ENCODE peak calls at places on chromosomes 11 and 22, in seven cellular contexts. Y is lower lobe of right lung, U is HFFc6, C is HCT116, E is fibroblast of lung, F is H1, K is sigmoid colon. G is an unnamed sample.

GRCh38 chr22:30196141-30196866 is 50.3 kb downstream of the LIF start:
- DNase-seq in Y (peak; percentile 87), U (peak; percentile 99), C (peak; percentile 91), E (peak; percentile 100), F (peak; percentile 58), K (peak; percentile 92), G (peak; percentile 67)

GRCh38 chr22:23223566-23224317 is 43.4 kb downstream of the BCR start:
- DNase-seq in Y (peak; percentile 53), U (no peak), C (no peak), E (no peak), F (no peak), K (no peak), G (no peak)

GRCh38 chr22:42792909-42793847 is 63.9 kb downstream of the ARFGAP3 start:
- DNase-seq in Y (no peak), U (no peak), C (no peak), E (no peak), F (no peak), K (peak; percentile 66), G (no peak)

GRCh38 chr11:60129853-60130252 is 41.4 kb downstream of the MS4A2 start:
- DNase-seq in Y (no peak), U (no peak), C (no peak), E (no peak), F (no peak), K (no peak), G (no peak)

GRCh38 chr22:46734830-46735453 is 3.1 kb downstream of the CERK start:
- DNase-seq in Y (peak; percentile 79), U (no peak), C (no peak), E (no peak), F (no peak), K (no peak), G (peak; percentile 67)

GRCh38 chr11:16612801-16613400 is 125.5 kb upstream of the C11orf58 start:
- DNase-seq in Y (no peak), U (no peak), C (no peak), E (peak; percentile 35), F (no peak), K (no peak), G (no peak)

GRCh38 chr22:30947821-30948454 is 20.6 kb downstream of the MORC2 start:
- DNase-seq in Y (no peak), U (peak; percentile 58), C (peak; percentile 16), E (peak; percentile 79), F (no peak), K (no peak), G (peak; percentile 37)

GRCh38 chr11:36447947-36448346 is 62.1 kb downstream of the TRAF6 start:
- DNase-seq in Y (no peak), U (no peak), C (no peak), E (no peak), F (no peak), K (no peak), G (no peak)

GRCh38 chr22:36826262-36826661 is 9.4 kb upstream of the PVALB start:
- DNase-seq in Y (no peak), U (no peak), C (no peak), E (no peak), F (no peak), K (no peak), G (no peak)

GRCh38 chr22:49629586-49630447 is 197.9 kb downstream of the BRD1 start:
- DNase-seq in Y (peak; percentile 42), U (no peak), C (no peak), E (no peak), F (no peak), K (no peak), G (no peak)

GRCh38 chr22:36702832-36703210 is 731 bp downstream of the CACNG2 start:
- DNase-seq in Y (no peak), U (no peak), C (no peak), E (no peak), F (no peak), K (no peak), G (no peak)

GRCh38 chr22:46240917-46241316 is 9.2 kb downstream of the CDPF1 start:
- DNase-seq in Y (no peak), U (no peak), C (no peak), E (no peak), F (no peak), K (no peak), G (no peak)

GRCh38 chr11:6201486-6201885 is 2.5 kb downstream of the OR52W1 start:
- DNase-seq in Y (no peak), U (peak; percentile 47), C (no peak), E (peak; percentile 2), F (no peak), K (no peak), G (no peak)

GRCh38 chr11:73342633-73343032 is 33.6 kb upstream of the RELT start:
- DNase-seq in Y (no peak), U (no peak), C (no peak), E (no peak), F (no peak), K (no peak), G (no peak)

GRCh38 chr11:43515090-43515489 is 156.4 kb downstream of the TTC17 start:
- DNase-seq in Y (no peak), U (no peak), C (no peak), E (no peak), F (peak; percentile 63), K (no peak), G (peak; percentile 32)
- TF ChIP-seq CTCF in Y (no peak), U (peak; percentile 55), C (peak; percentile 42), E (no peak), F (peak; percentile 62), K (no peak), G (no peak)

DNA sequence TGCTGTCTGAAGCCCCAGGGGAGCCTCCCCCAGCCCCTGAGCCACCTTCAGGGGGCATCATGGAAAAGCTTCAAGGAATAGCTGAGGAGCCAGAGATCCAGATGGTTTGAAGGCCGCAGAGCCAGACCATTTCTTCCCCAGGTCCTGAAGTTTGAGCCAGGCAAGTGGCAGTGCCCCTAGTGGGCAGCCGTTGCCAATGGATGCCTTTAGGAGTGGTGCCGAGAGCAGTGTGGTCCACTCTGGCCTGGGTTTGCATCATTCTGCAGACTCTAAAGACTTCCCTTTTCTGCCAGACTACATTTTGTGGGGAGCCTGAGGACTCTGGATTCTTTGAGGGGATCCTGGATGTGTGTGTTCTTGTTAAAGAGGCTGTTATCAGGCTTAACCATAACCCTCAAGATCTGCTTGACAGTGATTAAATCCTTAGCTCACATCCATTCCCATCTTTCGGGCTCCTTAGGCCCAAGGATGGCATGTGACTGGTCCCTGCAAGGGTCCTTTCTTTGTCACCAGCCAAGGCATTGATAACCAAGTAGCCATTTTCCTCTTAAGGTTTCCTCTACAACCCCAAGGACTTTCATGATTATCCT is 13.1 kb downstream of the HINFP start:
- DNase-seq in Y (peak; percentile 63), U (no peak), C (no peak), E (no peak), F (peak; percentile 61), K (no peak), G (no peak)
- TF ChIP-seq CTCF in Y (peak; percentile 48), U (peak; percentile 76), C (peak; percentile 86), E (peak; percentile 49), F (peak; percentile 62), K (peak; percentile 20), G (no peak)

GRCh38 chr11:102813484-102813883 is 15.5 kb upstream of the MMP1 start:
- DNase-seq in Y (no peak), U (no peak), C (no peak), E (no peak), F (no peak), K (no peak), G (no peak)

GRCh38 chr11:102810943-102811528 is 13.1 kb upstream of the MMP1 start:
- DNase-seq in Y (no peak), U (peak; percentile 36), C (no peak), E (peak; percentile 47), F (no peak), K (no peak), G (no peak)

GRCh38 chr11:102806296-102806695 is 8.3 kb upstream of the MMP1 start:
- DNase-seq in Y (no peak), U (peak; percentile 41), C (no peak), E (no peak), F (no peak), K (no peak), G (no peak)

GRCh38 chr11:102812188-102812587 is 14.2 kb upstream of the MMP1 start:
- DNase-seq in Y (no peak), U (no peak), C (no peak), E (no peak), F (no peak), K (no peak), G (no peak)

DNA sequence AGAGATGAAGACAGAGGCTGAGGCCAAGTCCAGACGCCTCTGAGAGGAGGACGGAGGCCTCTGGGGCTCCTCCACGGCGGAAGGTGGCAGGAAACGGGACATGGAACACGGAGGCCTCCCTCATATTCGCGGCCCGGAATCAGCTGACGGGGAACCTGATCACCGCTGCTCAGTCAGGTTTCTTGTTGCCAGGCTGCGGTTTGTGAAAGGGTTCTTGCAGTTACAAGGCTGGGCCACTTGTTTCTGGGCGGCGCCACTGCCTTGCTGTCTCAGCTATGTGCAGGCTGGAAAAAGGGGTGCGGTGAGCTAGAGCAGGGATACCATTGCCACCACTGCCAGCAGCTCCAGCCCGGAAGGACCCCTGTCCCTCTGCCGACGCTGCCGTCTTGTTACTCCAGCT is 10.0 kb upstream of the MMP1 start:
- DNase-seq in Y (peak; percentile 50), U (no peak), C (peak; percentile 75), E (peak; percentile 31), F (peak; percentile 79), K (no peak), G (no peak)
- TF ChIP-seq CTCF in Y (no peak), U (peak; percentile 53), C (peak; percentile 69), E (peak; percentile 53), F (peak; percentile 70), K (no peak), G (no peak)

DNA sequence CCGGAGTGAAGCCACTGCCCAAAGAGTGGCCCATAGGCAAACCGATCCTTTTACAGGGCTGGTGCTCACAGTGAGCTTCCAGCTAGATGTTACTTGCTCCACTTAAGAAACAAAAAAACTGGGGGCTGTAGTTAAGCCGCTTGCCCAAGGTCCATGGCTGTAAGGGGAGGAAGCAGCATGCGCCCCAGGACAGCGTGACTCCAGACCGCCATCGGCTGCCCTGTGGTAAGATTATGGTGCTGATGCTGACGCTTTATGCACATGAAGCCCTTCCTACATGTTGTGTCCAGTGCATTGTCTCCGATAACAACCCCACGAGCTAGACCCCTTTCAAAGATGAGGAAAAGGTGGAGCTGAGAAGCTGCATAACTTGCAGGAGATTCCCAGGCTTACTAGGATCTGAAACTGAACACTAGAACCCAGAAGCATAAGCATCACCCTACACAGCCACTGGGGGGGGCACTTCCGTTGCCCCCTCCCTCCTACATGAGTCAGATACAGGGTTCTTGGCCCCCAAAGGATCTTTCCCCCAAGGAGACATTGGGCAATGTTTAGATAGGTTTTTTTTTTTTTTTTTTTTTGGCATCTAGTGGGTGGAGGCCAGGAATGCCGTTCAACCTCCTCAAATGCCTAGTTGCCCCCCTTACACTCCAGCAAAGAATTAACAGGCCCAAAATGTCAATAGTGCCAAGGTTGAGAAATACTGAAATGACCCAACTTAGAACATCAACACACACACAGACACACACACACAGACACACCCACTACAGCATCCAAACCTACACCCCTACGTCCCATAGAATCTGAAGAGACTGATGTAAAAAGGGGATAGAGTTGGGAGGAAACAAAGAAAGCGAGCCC is 53.9 kb downstream of the MN1 start:
- DNase-seq in Y (no peak), U (no peak), C (no peak), E (no peak), F (no peak), K (peak; percentile 57), G (no peak)
- TF ChIP-seq CTCF in Y (no peak), U (peak; percentile 23), C (peak; percentile 59), E (peak; percentile 11), F (peak; percentile 47), K (no peak), G (no peak)

DNA sequence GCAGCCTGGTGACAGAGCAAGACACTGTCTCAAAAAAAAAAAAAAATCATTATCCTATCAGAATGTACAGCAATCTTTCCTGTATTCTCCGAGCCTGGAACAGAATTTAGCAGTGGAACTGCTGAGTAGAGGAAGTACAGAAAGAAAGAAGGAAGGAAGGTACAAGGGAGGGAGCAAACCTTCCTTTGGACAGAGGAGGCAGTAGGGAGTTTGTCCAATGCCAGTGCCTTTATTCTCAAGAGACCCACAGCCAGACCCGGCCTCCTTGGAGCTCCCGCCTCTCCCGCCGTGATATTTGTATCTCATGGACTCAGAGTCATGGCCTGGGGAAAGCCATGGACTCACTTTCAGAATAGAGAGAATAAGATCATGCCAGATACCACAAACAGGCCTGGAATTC is 37.7 kb upstream of the LRRC55 start:
- DNase-seq in Y (no peak), U (no peak), C (no peak), E (no peak), F (no peak), K (no peak), G (no peak)
- TF ChIP-seq CTCF in Y (no peak), U (no peak), C (no peak), E (no peak), F (no peak), K (no peak), G (no peak)